ENCODE peak calls at places on chromosomes 6 and 20, in nine cellular contexts. Y is activated T-helper 2 cell treated with anti-CD3 and anti-CD28 coated beads, Interferon-gamma antibody, Interleukin-2, Interleukin-4, amounts not matched to agents 10 μg/mL and 5 μg/mL and 100 μg/mL, durations not matched to agents 14 hours and 24 hours and 36 hours; N is HS-5; S is HT1080; V is NCI-H345; I is NCI-H187 treated with DMSO at 0.1 percent for 48 hours; O is iPS-NIHi11; C is T-helper 1 cell; E is LoVo. D is an unnamed sample.

GRCh38 chr20:39880890-39881289 is 808.1 kb downstream of the MAFB start:
- DNase-seq in S (peak; percentile 54), V (peak; percentile 37), Y (no peak), N (no peak), C (no peak), O (peak; percentile 17), E (peak; percentile 13), I (peak; percentile 33), D (no peak)

GRCh38 chr6:26501482-26501986 is 1.4 kb downstream of the BTN1A1 start:
- DNase-seq in E (no peak), N (no peak), S (no peak), C (peak; percentile 16), I (no peak), O (peak; percentile 44), V (peak; percentile 52), Y (peak; percentile 18), D (no peak)

GRCh38 chr6:22954749-22955385 is 385.5 kb downstream of the HDGFL1 start:
- DNase-seq in O (no peak), S (peak; percentile 4), E (peak; percentile 1), V (peak; percentile 7), C (no peak), Y (no peak), I (no peak), N (no peak), D (peak; percentile 43)

GRCh38 chr20:346640-347316 is at the start of gene NRSN2:
- DNase-seq in C (no peak), S (no peak), E (no peak), O (peak; percentile 87), V (peak; percentile 84), Y (no peak), N (no peak), I (peak; percentile 48), D (peak; percentile 65)

GRCh38 chr20:50560867-50561266 is 50.7 kb downstream of the PTPN1 start:
- DNase-seq in O (no peak), V (no peak), I (no peak), Y (no peak), C (no peak), S (no peak), E (no peak), N (no peak), D (no peak)

GRCh38 chr6:150799276-150799805 is 66.2 kb upstream of the MTHFD1L start:
- DNase-seq in N (no peak), E (no peak), V (no peak), S (no peak), I (no peak), O (no peak), C (no peak), Y (no peak), D (no peak)

GRCh38 chr6:68572525-68572924 is 62.6 kb upstream of the ADGRB3 start:
- DNase-seq in I (peak; percentile 68), S (peak; percentile 55), E (peak; percentile 54), V (peak; percentile 25), Y (no peak), C (no peak), N (peak; percentile 15), O (peak; percentile 67), D (peak; percentile 64)

GRCh38 chr6:87730310-87730709 is 28.3 kb upstream of the AKIRIN2 start:
- DNase-seq in V (peak; percentile 47), O (no peak), S (peak; percentile 71), I (no peak), E (peak; percentile 25), N (no peak), Y (no peak), C (no peak), D (peak; percentile 80)

GRCh38 chr6:79984261-79984660 is 20.2 kb upstream of the TTK start:
- DNase-seq in C (no peak), I (peak; percentile 57), S (peak; percentile 32), E (no peak), N (no peak), O (peak; percentile 34), V (no peak), Y (no peak), D (peak; percentile 10)

GRCh38 chr6:139231206-139231605 is 60.6 kb downstream of the TXLNB start:
- DNase-seq in Y (no peak), N (no peak), S (no peak), C (no peak), I (no peak), E (no peak), O (no peak), V (no peak), D (no peak)

GRCh38 chr6:33314515-33314942 is 651 bp upstream of the TAPBP start:
- DNase-seq in E (peak; percentile 51), I (no peak), C (peak; percentile 75), N (peak; percentile 56), O (peak; percentile 22), Y (peak; percentile 70), S (peak; percentile 74), V (peak; percentile 39), D (peak; percentile 61)

GRCh38 chr20:57582432-57583288 is 21.8 kb downstream of the PCK1 start:
- DNase-seq in N (no peak), S (no peak), I (no peak), V (peak; percentile 7), O (peak; percentile 75), C (no peak), E (no peak), Y (no peak), D (peak; percentile 61)

GRCh38 chr6:71529026-71529425 is 240.4 kb downstream of the OGFRL1 start:
- DNase-seq in V (no peak), S (no peak), Y (no peak), C (no peak), E (no peak), O (no peak), I (no peak), N (no peak), D (no peak)

GRCh38 chr6:98944598-98945011 is 3.1 kb downstream of the FBXL4 start:
- DNase-seq in E (no peak), N (no peak), V (no peak), C (no peak), I (no peak), O (no peak), Y (no peak), S (no peak), D (peak; percentile 2)

GRCh38 chr6:154343473-154344308 is 12.9 kb downstream of the IPCEF1 start:
- DNase-seq in I (no peak), Y (no peak), C (no peak), S (peak; percentile 44), N (no peak), E (no peak), O (peak; percentile 69), V (no peak), D (peak; percentile 59)

D was measured in PC-3.